ENCODE peak calls at places on chromosomes 11 and 22, in five cellular contexts. I, C, Q, J and D are unnamed samples. For H3K4me1, the result is how much of the 10 kb centered on the place peaks cover.

GRCh38 chr22:27756212-27756660 is 45.3 kb downstream of the MN1 start:
- DNase-seq in Q (no peak), I (no peak), C (no peak), J (no peak), D (no peak)

GRCh38 chr22:31944700-31945477 is 554 bp downstream of the YWHAH start:
- DNase-seq in C (peak), J (peak), Q (no peak), I (peak), D (peak)

GRCh38 chr11:70358797-70359196 is 39.5 kb upstream of the CTTN start:
- DNase-seq in J (no peak), C (no peak), Q (no peak), I (no peak), D (no peak)

GRCh38 chr22:28464179-28464578 is 215.5 kb downstream of the TTC28 start:
- DNase-seq in Q (no peak), C (no peak), J (no peak), I (no peak), D (no peak)

GRCh38 chr11:73509188-73509587 is 88.7 kb downstream of the FAM168A start:
- DNase-seq in C (no peak), J (no peak), I (no peak), Q (no peak), D (no peak)

GRCh38 chr11:115990004-115990447 is 485.8 kb upstream of the CADM1 start:
- DNase-seq in I (no peak), C (no peak), Q (no peak), J (no peak), D (no peak)

GRCh38 chr11:72446929-72447753 is 12.8 kb upstream of the CLPB start:
- DNase-seq in J (peak), I (peak), C (no peak), Q (peak), D (peak)

GRCh38 chr11:44016129-44016528 is 31.7 kb upstream of the ACCSL start:
- DNase-seq in C (no peak), J (no peak), Q (no peak), I (peak), D (no peak)

GRCh38 chr11:70616938-70617674 is 218.8 kb downstream of the CTTN start:
- DNase-seq in J (no peak), C (no peak), I (no peak), Q (no peak), D (no peak)

GRCh38 chr11:14007566-14007965 is 45.0 kb downstream of the SPON1 start:
- DNase-seq in J (no peak), I (no peak), C (no peak), Q (no peak), D (no peak)

GRCh38 chr22:31495343-31495742 is 993 bp upstream of the SFI1 start:
- DNase-seq in I (no peak), Q (no peak), J (no peak), C (no peak), D (no peak)

GRCh38 chr11:61961570-61962212 is 5.7 kb downstream of the FTH1 start:
- DNase-seq in Q (peak), C (no peak), I (peak), J (no peak), D (no peak)

GRCh38 chr22:44437493-44438015 is 60.5 kb downstream of the RTL6 start:
- DNase-seq in C (no peak), Q (no peak), J (no peak), I (no peak), D (no peak)

DNA sequence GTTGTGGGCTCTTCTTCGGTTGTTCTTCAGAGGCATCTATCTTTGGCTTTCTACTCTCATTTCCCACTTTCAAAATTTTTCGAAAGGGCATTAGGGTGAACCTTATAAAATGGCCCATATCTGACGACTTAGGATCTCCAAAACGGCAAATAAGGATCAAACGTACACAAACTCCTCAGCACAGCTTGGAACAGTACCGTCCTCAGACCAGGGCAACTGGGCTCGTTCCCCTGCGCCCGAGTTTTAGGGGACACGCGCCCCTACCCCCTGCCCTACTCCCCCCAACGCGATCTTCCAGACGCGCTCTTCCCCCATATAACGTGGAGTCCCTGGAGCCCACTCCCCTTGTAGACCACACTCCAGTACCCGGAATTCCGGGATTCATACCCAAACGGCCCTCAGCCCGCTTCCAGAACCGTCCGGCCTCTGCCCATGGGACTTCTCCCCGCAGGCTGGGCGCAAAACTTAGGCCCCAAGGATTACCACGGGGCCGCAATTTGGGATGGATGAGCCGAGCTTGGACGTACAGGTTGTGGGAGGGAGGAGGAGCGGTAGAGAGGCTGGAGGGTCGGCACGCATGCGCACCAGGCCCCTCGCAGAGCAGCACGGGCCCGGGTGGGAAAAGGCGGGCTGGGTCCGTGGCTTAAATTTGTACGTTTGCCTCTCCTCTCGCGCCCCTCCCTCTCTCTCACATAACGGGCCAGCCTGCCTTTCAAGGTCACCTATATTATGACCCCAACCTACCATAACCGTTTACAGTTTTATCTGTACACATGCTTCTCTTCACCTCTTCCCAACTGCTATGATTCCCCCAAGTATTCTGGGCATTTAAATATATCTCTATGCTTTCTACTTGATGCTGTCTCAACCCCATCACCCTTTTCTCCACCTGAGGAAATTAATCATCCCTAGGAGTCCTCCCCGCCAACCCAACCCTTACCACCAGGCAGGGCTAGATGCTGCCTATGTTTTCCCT is 3.4 kb downstream of the CCDC89 start:
- DNase-seq in Q (no peak), C (peak), I (no peak), J (no peak), D (peak)
- H3K27ac ChIP-seq in Q (no peak), C (peak), I (no peak), J (no peak), D (peak)

GRCh38 chr11:68505596-68505995 is 45.0 kb downstream of the PPP6R3 start:
- DNase-seq in J (no peak), C (no peak), Q (no peak), I (no peak), D (no peak)
- H3K4me1 ChIP-seq in J (under half), C (under half), Q (under half), I (under half), D (half or more)

GRCh38 chr22:48099671-48100070 is 1337.2 kb downstream of the TBC1D22A start:
- DNase-seq in C (no peak), I (no peak), Q (no peak), J (no peak), D (no peak)

GRCh38 chr22:48101704-48102103 is 1339.3 kb downstream of the TBC1D22A start:
- DNase-seq in J (no peak), I (no peak), C (no peak), Q (no peak), D (no peak)

GRCh38 chr22:48102581-48102980 is 1340.1 kb downstream of the TBC1D22A start:
- DNase-seq in J (no peak), I (no peak), C (no peak), Q (no peak), D (no peak)

GRCh38 chr22:48099251-48099650 is 1336.8 kb downstream of the TBC1D22A start:
- DNase-seq in C (no peak), Q (no peak), I (no peak), J (no peak), D (no peak)

DNA sequence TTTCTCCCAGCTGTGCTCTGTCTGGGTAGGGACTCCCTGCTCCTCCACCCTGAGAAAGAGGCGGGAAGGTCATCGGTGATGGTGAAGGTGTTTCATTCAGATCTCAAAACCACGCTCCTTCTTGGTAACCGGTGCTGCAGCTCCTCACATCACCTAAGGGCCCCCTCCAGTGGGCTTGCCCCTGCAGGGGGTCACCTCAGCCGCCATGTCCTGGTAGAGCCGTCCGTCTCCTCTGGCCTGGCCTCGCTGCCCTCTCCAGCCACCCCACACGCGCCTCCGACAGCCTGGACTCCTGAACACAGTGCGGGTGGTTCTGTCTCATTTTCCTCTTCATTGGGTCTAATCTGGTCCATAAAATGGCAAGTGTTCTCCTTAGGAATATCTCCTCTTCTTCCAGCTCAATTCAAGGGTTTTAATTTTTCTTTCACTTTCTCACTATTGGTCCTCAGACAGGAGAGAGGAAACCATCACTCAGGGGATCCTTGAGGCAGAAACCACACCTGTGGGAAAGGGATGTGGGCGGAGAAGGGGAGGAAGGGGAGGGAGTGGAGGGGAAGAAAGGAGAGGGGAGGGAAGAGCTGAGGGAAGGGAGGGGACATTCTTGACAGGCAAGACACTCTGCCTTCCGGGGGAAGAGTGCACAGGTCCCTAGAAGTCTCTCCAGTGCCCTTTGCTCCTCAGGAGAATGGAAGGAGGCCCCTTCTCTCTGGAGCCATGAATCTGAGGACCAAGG is 1338.4 kb downstream of the TBC1D22A start:
- DNase-seq in C (no peak), J (no peak), Q (no peak), I (no peak), D (no peak)
- H3K27ac ChIP-seq in C (no peak), J (no peak), Q (no peak), I (no peak), D (no peak)

GRCh38 chr11:114066046-114066648 is 6.6 kb downstream of the ZBTB16 start:
- DNase-seq in Q (no peak), I (no peak), J (no peak), C (no peak), D (no peak)
- H3K4me1 ChIP-seq in Q (under half), I (under half), J (under half), C (under half), D (under half)

GRCh38 chr11:65446446-65447277 is 24.1 kb downstream of the NEAT1 start:
- DNase-seq in C (no peak), J (no peak), Q (peak), I (no peak), D (no peak)
- H3K27ac ChIP-seq in C (no peak), J (peak), Q (no peak), I (peak), D (no peak)

GRCh38 chr11:108511851-108512474 is 13.8 kb upstream of the POGLUT3 start:
- DNase-seq in C (no peak), J (no peak), Q (peak), I (peak), D (no peak)
- H3K4me1 ChIP-seq in C (under half), J (under half), Q (under half), I (under half), D (under half)

GRCh38 chr11:123375832-123376231 is 54.2 kb upstream of the GRAMD1B start:
- DNase-seq in Q (no peak), J (no peak), C (no peak), I (no peak), D (no peak)

GRCh38 chr11:123371506-123372297 is 58.4 kb upstream of the GRAMD1B start:
- DNase-seq in C (no peak), J (no peak), Q (no peak), I (no peak), D (no peak)

GRCh38 chr11:123377355-123377754 is 52.7 kb upstream of the GRAMD1B start:
- DNase-seq in Q (no peak), J (no peak), I (no peak), C (no peak), D (no peak)

GRCh38 chr11:123374622-123374968 is 55.5 kb upstream of the GRAMD1B start:
- DNase-seq in C (no peak), J (no peak), Q (no peak), I (no peak), D (no peak)

DNA sequence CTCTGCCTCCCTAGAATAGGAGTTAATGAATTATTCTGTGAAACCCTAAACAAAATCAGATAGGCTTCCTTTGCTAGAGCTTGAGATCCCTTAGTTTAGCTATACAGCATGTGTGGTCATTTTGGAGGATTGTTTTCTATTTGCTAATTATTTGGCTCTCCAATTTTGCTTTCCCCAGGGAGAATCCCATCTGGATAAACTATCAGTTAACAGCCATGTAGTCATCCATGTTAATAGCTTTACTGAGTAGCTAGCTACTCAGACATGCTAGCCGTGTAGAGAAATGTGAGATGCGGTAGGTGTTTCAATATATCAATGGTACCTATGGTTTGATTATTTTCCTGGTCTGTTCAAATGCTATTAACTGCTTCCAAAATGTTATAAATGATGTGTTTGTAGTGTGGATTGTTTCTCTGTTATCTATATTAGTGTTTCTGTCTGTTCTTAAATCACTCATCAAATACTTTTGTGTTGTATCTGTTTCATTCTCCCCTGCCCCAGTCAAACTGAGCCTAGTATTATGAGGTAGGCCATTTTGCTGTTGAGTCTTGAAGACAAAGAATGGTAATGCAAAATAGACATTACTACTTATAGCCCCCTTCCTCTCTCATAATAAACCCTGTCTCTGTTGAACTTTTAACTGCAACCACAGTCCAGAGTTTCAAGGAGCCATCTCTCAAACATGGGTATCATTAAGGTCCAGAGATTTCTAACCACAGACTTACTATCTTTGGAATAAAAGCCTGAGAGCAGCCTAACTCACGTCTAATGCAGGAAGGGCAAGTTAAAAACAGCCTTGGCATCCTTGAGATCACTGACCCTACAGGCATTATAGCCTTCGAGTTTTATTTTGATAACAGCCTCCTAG is 56.1 kb upstream of the GRAMD1B start:
- DNase-seq in C (no peak), J (no peak), Q (no peak), I (no peak), D (no peak)
- H3K27ac ChIP-seq in C (no peak), J (no peak), Q (no peak), I (no peak), D (no peak)

GRCh38 chr11:96341237-96342130 is 1.5 kb downstream of the MAML2 start:
- DNase-seq in C (peak), J (peak), I (peak), Q (peak), D (peak)
- H3K4me1 ChIP-seq in C (under half), J (under half), I (under half), Q (under half), D (half or more)

DNA sequence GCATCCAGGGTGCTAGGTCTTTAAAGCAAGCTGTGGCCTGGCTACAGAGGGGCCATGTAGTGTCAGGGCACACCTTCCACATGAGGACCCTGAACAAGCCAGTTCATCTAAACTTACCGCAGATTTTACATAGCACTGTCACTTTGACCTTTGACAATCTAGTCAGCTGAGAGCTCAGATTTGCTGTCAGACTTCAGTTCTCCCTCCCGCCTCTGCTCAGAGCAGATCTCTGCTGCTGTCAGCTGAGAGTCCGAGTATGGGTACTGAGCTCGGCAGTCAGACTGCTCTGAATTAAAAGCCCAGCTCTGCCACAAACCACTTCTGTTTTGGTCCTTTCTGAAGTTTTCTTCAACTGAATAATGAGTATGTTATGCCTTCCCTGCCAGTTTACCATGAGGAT is 507.1 kb downstream of the SOX6 start:
- DNase-seq in J (no peak), I (no peak), Q (no peak), C (no peak), D (no peak)
- H3K27ac ChIP-seq in J (no peak), I (no peak), Q (no peak), C (no peak), D (no peak)